ENCODE peak calls at places on chromosomes 1 and 21, in seven cellular contexts. N is DND-41; P is neural progenitor cell; R is fibroblast of lung; M is CD8-positive, alpha-beta memory T cell; A is kidney; J is Panc1. Q is an unnamed sample. For H3K9me3, the result is how much of the 10 kb centered on the place peaks cover.

GRCh38 chr1:85628791-85629531 is 48.4 kb downstream of the CCN1 start:
- DNase-seq in J (peak), P (peak), R (peak), M (no peak), A (peak), N (no peak), Q (no peak)

GRCh38 chr1:185911978-185912377 is 177.8 kb downstream of the HMCN1 start:
- DNase-seq in N (no peak), R (no peak), J (no peak), M (no peak), A (no peak), P (no peak), Q (no peak)

GRCh38 chr21:44360174-44360573 is 6.8 kb downstream of the TRPM2 start:
- DNase-seq in P (no peak), R (no peak), N (no peak), M (no peak), J (no peak), A (peak), Q (no peak)

GRCh38 chr1:8482844-8483436 is 165.0 kb downstream of the SLC45A1 start:
- DNase-seq in A (no peak), J (no peak), M (no peak), N (no peak), P (no peak), R (peak), Q (no peak)

GRCh38 chr1:162381383-162381782 is at the start of gene C1orf226:
- DNase-seq in P (no peak), N (no peak), R (peak), A (no peak), M (no peak), J (no peak), Q (no peak)

GRCh38 chr1:37858931-37859506 is 373 bp downstream of the MTF1 start:
- DNase-seq in M (no peak), A (no peak), J (no peak), P (no peak), N (no peak), R (no peak), Q (no peak)

GRCh38 chr1:102628008-102628736 is 480.1 kb downstream of the COL11A1 start:
- DNase-seq in A (no peak), P (no peak), R (no peak), J (no peak), M (no peak), N (no peak), Q (no peak)

GRCh38 chr1:225467193-225468020 is 39.6 kb upstream of the LBR start:
- DNase-seq in P (no peak), N (peak), J (no peak), M (peak), R (no peak), A (peak), Q (peak)

GRCh38 chr21:24509131-24509530 is 1098.2 kb downstream of the MRPL39 start:
- DNase-seq in P (no peak), R (no peak), J (no peak), M (no peak), A (no peak), N (no peak), Q (no peak)

GRCh38 chr1:209457618-209458017 is 125.9 kb upstream of the CAMK1G start:
- DNase-seq in A (no peak), N (no peak), P (no peak), J (no peak), R (no peak), M (no peak), Q (no peak)

DNA sequence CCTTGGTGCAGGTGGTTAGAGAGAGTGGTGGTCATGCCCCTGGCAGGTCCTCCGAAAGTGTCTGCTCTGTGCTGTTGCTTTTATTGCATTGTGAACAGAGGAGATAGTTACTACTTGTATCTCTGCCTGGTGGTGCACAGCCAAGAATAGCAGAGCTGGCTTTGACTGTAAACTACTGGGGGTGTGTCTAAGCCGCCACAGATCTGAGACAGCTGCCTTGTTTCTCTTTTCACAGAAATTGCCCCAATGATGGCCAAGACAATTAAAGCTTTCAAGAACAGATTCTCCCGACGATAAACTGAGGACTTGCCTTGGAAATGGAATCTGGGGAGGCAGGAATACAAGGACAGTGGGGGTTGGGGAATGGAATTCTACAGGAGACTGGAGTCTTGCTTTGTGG is 16.0 kb downstream of the ELOA start:
- DNase-seq in J (no peak), R (peak), A (no peak), N (no peak), P (no peak), M (no peak), Q (no peak)
- H3K27ac ChIP-seq in J (no peak), R (no peak), A (no peak), N (no peak), P (no peak), M (no peak), Q (no peak)

GRCh38 chr1:111205724-111206070 is 5.3 kb upstream of the DENND2D start:
- DNase-seq in M (no peak), P (no peak), R (no peak), N (no peak), J (no peak), A (no peak), Q (no peak)
- H3K9me3 ChIP-seq in M (under half), P (under half), R (under half), N (under half), J (under half), A (under half), Q (under half)

GRCh38 chr1:217525773-217526490 is 105.0 kb downstream of the GPATCH2 start:
- DNase-seq in N (no peak), P (no peak), R (peak), A (no peak), M (no peak), J (no peak), Q (no peak)

GRCh38 chr1:217526636-217527035 is 104.3 kb downstream of the GPATCH2 start:
- DNase-seq in N (no peak), A (no peak), P (no peak), M (no peak), J (no peak), R (no peak), Q (no peak)

GRCh38 chr1:217528271-217528670 is 102.6 kb downstream of the GPATCH2 start:
- DNase-seq in M (no peak), R (peak), P (no peak), A (no peak), N (no peak), J (no peak), Q (no peak)

GRCh38 chr1:217524787-217525520 is 105.9 kb downstream of the GPATCH2 start:
- DNase-seq in J (no peak), M (no peak), R (peak), A (no peak), P (no peak), N (no peak), Q (no peak)

GRCh38 chr1:217527151-217527550 is 103.7 kb downstream of the GPATCH2 start:
- DNase-seq in J (no peak), R (no peak), P (no peak), A (no peak), M (no peak), N (no peak), Q (no peak)
- H3K27ac ChIP-seq in J (no peak), R (no peak), P (no peak), A (no peak), M (no peak), N (no peak), Q (no peak)

DNA sequence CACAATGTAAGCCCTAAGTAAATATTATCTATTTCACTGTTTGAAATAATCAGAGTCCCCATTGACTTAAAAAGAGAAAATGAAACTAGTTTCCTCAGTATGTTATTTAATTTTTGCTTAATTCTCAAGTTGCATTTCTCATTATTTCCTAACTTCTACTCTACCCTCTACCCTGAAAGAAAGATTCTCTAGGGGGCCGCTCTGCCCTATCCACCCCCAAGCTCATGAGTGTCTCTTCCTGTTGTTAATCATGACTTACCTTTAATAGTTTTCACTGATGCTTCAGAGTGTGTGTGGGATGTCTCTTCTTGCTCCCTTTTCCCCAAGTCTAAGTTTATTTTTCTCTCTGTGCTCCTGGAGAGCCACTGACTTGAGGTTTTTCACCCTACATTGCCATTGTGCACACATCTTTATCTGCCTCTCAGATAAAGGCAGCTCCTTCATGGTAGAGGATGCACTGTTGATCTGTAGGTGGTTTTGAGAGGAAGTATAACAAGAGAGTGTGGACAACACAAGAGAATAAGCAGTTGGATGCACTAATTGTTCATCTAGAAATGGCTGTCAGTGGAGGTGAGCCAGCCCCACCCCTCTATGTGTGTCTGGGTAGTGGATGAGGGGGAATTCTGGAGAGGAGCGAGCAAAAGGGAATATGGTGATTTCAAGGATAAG is 261.7 kb downstream of the CHRM3 start:
- DNase-seq in M (no peak), N (no peak), J (no peak), R (no peak), P (no peak), A (no peak), Q (no peak)
- H3K9me3 ChIP-seq in M (under half), N (under half), J (under half), R (under half), P (under half), A (under half), Q (under half)

GRCh38 chr1:1358433-1359201 is at the start of gene MXRA8:
- DNase-seq in M (no peak), J (no peak), R (peak), N (no peak), A (peak), P (peak), Q (no peak)
- H3K27ac ChIP-seq in M (peak), J (peak), R (peak), N (no peak), A (peak), P (no peak), Q (peak)

Q was measured in naive thymus-derived CD4-positive, alpha-beta T cell.